ENCODE peak calls at places on chromosomes 1 and 21, in nine cellular contexts. E, S, F, L, K, A, U, H and R are unnamed samples.
A peak's percentile ranks its signal among the peaks of the same experiment; 100 is the strongest.

GRCh38 chr1:46401514-46401913 is 7.4 kb downstream of the FAAH start:
- DNase-seq in E (no peak), S (no peak), F (no peak), L (no peak), K (no peak), A (no peak), U (peak; percentile 36), H (no peak), R (no peak)

GRCh38 chr21:25215698-25216384 is 391.4 kb downstream of the MRPL39 start:
- DNase-seq in E (no peak), S (no peak), F (no peak), L (no peak), K (no peak), A (no peak), U (no peak), H (no peak), R (no peak)

GRCh38 chr1:228349701-228350171 is 56.9 kb downstream of the TRIM11 start:
- DNase-seq in E (peak; percentile 4), S (no peak), F (no peak), L (no peak), K (no peak), A (no peak), U (no peak), H (no peak), R (no peak)

GRCh38 chr1:207020709-207021107 is 11.8 kb downstream of the C1orf116 start:
- DNase-seq in E (no peak), S (no peak), F (no peak), L (peak; percentile 88), K (no peak), A (peak; percentile 10), U (peak; percentile 88), H (no peak), R (no peak)

GRCh38 chr1:230194525-230194924 is 127.5 kb downstream of the GALNT2 start:
- DNase-seq in E (no peak), S (no peak), F (no peak), L (no peak), K (no peak), A (no peak), U (no peak), H (no peak), R (no peak)

GRCh38 chr21:37675202-37675801 is 241.0 kb downstream of the KCNJ6 start:
- DNase-seq in E (no peak), S (no peak), F (peak; percentile 34), L (peak; percentile 63), K (peak; percentile 81), A (peak; percentile 31), U (no peak), H (peak; percentile 29), R (no peak)

GRCh38 chr1:18007391-18008106 is 100.0 kb upstream of the IGSF21 start:
- DNase-seq in E (no peak), S (no peak), F (no peak), L (no peak), K (no peak), A (no peak), U (no peak), H (no peak), R (no peak)

GRCh38 chr1:59845091-59845490 is 30.3 kb downstream of the HOOK1 start:
- DNase-seq in E (no peak), S (no peak), F (no peak), L (no peak), K (no peak), A (no peak), U (no peak), H (no peak), R (no peak)

GRCh38 chr1:86231076-86231475 is 74.5 kb upstream of the COL24A1 start:
- DNase-seq in E (no peak), S (no peak), F (no peak), L (no peak), K (peak; percentile 13), A (no peak), U (no peak), H (no peak), R (no peak)

GRCh38 chr1:203769505-203770343 is 4.7 kb downstream of the LAX1 start:
- DNase-seq in E (no peak), S (no peak), F (peak; percentile 39), L (peak; percentile 53), K (peak; percentile 87), A (peak; percentile 98), U (peak; percentile 98), H (no peak), R (peak; percentile 95)

GRCh38 chr1:1990222-1990621 is 13.4 kb downstream of the CFAP74 start:
- DNase-seq in E (no peak), S (no peak), F (no peak), L (no peak), K (peak; percentile 46), A (no peak), U (no peak), H (no peak), R (no peak)

GRCh38 chr1:73771396-73771795 is 426.6 kb downstream of the LRRIQ3 start:
- DNase-seq in E (no peak), S (no peak), F (no peak), L (no peak), K (no peak), A (no peak), U (no peak), H (no peak), R (no peak)

GRCh38 chr21:32587651-32588050 is 2.3 kb upstream of the TCP10L start:
- DNase-seq in E (no peak), S (no peak), F (no peak), L (no peak), K (no peak), A (no peak), U (no peak), H (no peak), R (no peak)

GRCh38 chr1:31570906-31571305 is 5.4 kb upstream of the TINAGL1 start:
- DNase-seq in E (no peak), S (no peak), F (no peak), L (no peak), K (no peak), A (no peak), U (no peak), H (no peak), R (no peak)

GRCh38 chr1:27116210-27116609 is 38.7 kb downstream of the SLC9A1 start:
- DNase-seq in E (no peak), S (no peak), F (no peak), L (no peak), K (no peak), A (peak; percentile 81), U (no peak), H (no peak), R (no peak)

GRCh38 chr21:36079010-36079649 is 9.3 kb downstream of the CBR1 start:
- DNase-seq in E (no peak), S (no peak), F (no peak), L (no peak), K (no peak), A (no peak), U (no peak), H (peak; percentile 47), R (no peak)

GRCh38 chr1:158035976-158036583 is 42.6 kb downstream of the KIRREL1 start:
- DNase-seq in E (no peak), S (no peak), F (peak; percentile 59), L (peak; percentile 79), K (peak; percentile 50), A (peak; percentile 10), U (no peak), H (no peak), R (no peak)

GRCh38 chr1:114295321-114295720 is 141.7 kb upstream of the SYT6 start:
- DNase-seq in E (no peak), S (no peak), F (no peak), L (no peak), K (no peak), A (no peak), U (no peak), H (no peak), R (no peak)

GRCh38 chr1:15799928-15800835 is 7.3 kb downstream of the UQCRHL start:
- DNase-seq in E (no peak), S (no peak), F (peak; percentile 95), L (peak; percentile 96), K (peak; percentile 56), A (no peak), U (peak; percentile 97), H (no peak), R (no peak)

GRCh38 chr1:151290709-151291303 is 8.7 kb downstream of the ZNF687 start:
- DNase-seq in E (no peak), S (no peak), F (no peak), L (no peak), K (no peak), A (peak; percentile 44), U (no peak), H (no peak), R (no peak)

GRCh38 chr1:54407957-54408700 is 1.9 kb upstream of the SSBP3 start:
- DNase-seq in E (no peak), S (no peak), F (peak; percentile 43), L (peak; percentile 89), K (peak; percentile 83), A (peak; percentile 28), U (peak; percentile 71), H (no peak), R (no peak)

GRCh38 chr1:197911857-197912696 is 5.1 kb upstream of the LHX9 start:
- DNase-seq in E (no peak), S (no peak), F (no peak), L (no peak), K (peak; percentile 34), A (no peak), U (no peak), H (no peak), R (no peak)

GRCh38 chr1:110673197-110673701 is 1.5 kb downstream of the KCNA3 start:
- DNase-seq in E (no peak), S (no peak), F (no peak), L (no peak), K (no peak), A (no peak), U (no peak), H (no peak), R (no peak)